ENCODE peak calls at places on chromosomes 5 and 9, in four cellular contexts. Z is CD4-positive, alpha-beta T cell; R is Calu3; L is fibroblast of the aortic adventitia. I is an unnamed sample.

GRCh38 chr5:141867651-141868050 is 10.6 kb downstream of the PCDH1 start:
- DNase-seq in R (no peak), Z (no peak), L (no peak), I (no peak)

GRCh38 chr5:141366016-141366896 is 2.3 kb downstream of the PCDHGA5 start:
- DNase-seq in R (no peak), L (no peak), Z (no peak), I (no peak)

GRCh38 chr5:168793844-168794837 is 215.0 kb upstream of the PANK3 start:
- DNase-seq in R (no peak), Z (no peak), L (peak), I (no peak)

GRCh38 chr5:137735531-137736284 is at the start of gene KLHL3:
- DNase-seq in L (peak), Z (peak), R (peak), I (no peak)

GRCh38 chr9:18297532-18297872 is 176.5 kb upstream of the ADAMTSL1 start:
- DNase-seq in Z (no peak), R (peak), L (no peak), I (no peak)

GRCh38 chr9:101453776-101454570 is 18.4 kb upstream of the ALDOB start:
- DNase-seq in L (peak), Z (no peak), R (no peak), I (no peak)

GRCh38 chr9:25449503-25449902 is 228.7 kb downstream of the TUSC1 start:
- DNase-seq in Z (no peak), L (no peak), R (no peak), I (no peak)

GRCh38 chr5:69454460-69455249 is 37.9 kb upstream of the OCLN start:
- DNase-seq in L (no peak), Z (no peak), R (no peak), I (no peak)

GRCh38 chr5:40754381-40755092 is 1.2 kb downstream of the TTC33 start:
- DNase-seq in L (peak), Z (no peak), R (no peak), I (no peak)

GRCh38 chr5:32936329-32936728 is 225.2 kb downstream of the NPR3 start:
- DNase-seq in R (no peak), Z (no peak), L (no peak), I (no peak)

GRCh38 chr5:6674421-6674820 is 38.8 kb upstream of the TENT4A start:
- DNase-seq in R (no peak), L (no peak), Z (no peak), I (no peak)

GRCh38 chr5:111584651-111585050 is 72.3 kb upstream of the STARD4 start:
- DNase-seq in R (no peak), L (peak), Z (no peak), I (no peak)

GRCh38 chr9:41229408-41230401 is 40.6 kb upstream of the ZNG1F start:
- DNase-seq in L (peak), Z (no peak), R (no peak), I (no peak)

GRCh38 chr9:114633452-114634089 is 22.5 kb downstream of the TMEM268 start:
- DNase-seq in Z (no peak), L (no peak), R (no peak), I (no peak)

GRCh38 chr9:97567894-97568202 is 65.3 kb downstream of the TSTD2 start:
- DNase-seq in Z (no peak), L (no peak), R (no peak), I (peak)

GRCh38 chr9:98455957-98456621 is 200.6 kb upstream of the TBC1D2 start:
- DNase-seq in Z (no peak), L (peak), R (no peak), I (no peak)

GRCh38 chr5:149421834-149422233 is 42.7 kb upstream of the IL17B start:
- DNase-seq in R (no peak), Z (no peak), L (peak), I (no peak)

GRCh38 chr9:95981741-95982390 is 106.4 kb downstream of the ERCC6L2 start:
- DNase-seq in R (no peak), Z (no peak), L (no peak), I (no peak)

GRCh38 chr9:82332018-82332773 is 343.6 kb downstream of the SPATA31D1 start:
- DNase-seq in Z (no peak), R (no peak), L (peak), I (no peak)

GRCh38 chr9:88319936-88320747 is 68.1 kb upstream of the SPIN1 start:
- DNase-seq in L (no peak), R (no peak), Z (no peak), I (no peak)

GRCh38 chr5:45113726-45114125 is 305.0 kb downstream of the MRPS30 start:
- DNase-seq in Z (no peak), R (no peak), L (no peak), I (no peak)

GRCh38 chr5:140114341-140115185 is 654 bp downstream of the PURA start:
- DNase-seq in L (peak), R (peak), Z (peak), I (peak)

GRCh38 chr9:99012957-99013512 is 69.3 kb downstream of the COL15A1 start:
- DNase-seq in Z (no peak), L (no peak), R (no peak), I (no peak)

GRCh38 chr9:85443190-85443598 is 298.6 kb downstream of the AGTPBP1 start:
- DNase-seq in R (no peak), Z (no peak), L (no peak), I (no peak)

GRCh38 chr9:34484678-34485077 is 26.1 kb downstream of the DNAI1 start:
- DNase-seq in Z (no peak), R (peak), L (no peak), I (no peak)

GRCh38 chr5:53543401-53543800 is 17.0 kb upstream of the NDUFS4 start:
- DNase-seq in L (peak), R (no peak), Z (no peak), I (peak)

GRCh38 chr5:132410451-132411381 is 41.2 kb downstream of the SLC22A5 start:
- DNase-seq in Z (peak), L (peak), R (peak), I (peak)

GRCh38 chr9:126991170-126991569 is 76.6 kb downstream of the RALGPS1 start:
- DNase-seq in Z (no peak), R (no peak), L (no peak), I (no peak)

GRCh38 chr9:84402517-84402916 is 62.0 kb upstream of the SLC28A3 start:
- DNase-seq in Z (no peak), L (no peak), R (no peak), I (no peak)

GRCh38 chr5:125093776-125094175 is 347.3 kb upstream of the ZNF608 start:
- DNase-seq in R (no peak), L (peak), Z (no peak), I (no peak)

I was measured in CMK.